ENCODE peak calls at places on chromosomes 7 and 10, in four cellular contexts. F, Q, J and A are unnamed samples.

GRCh38 chr7:87876759-87877234 is 504 bp downstream of the DBF4 start:
- DNase-seq in J (peak), Q (peak), F (peak), A (peak)

GRCh38 chr10:103413540-103413939 is 17.1 kb downstream of the PDCD11 start:
- DNase-seq in F (no peak), J (no peak), Q (no peak), A (no peak)

GRCh38 chr10:54800677-54801480 is at the start of gene PCDH15:
- DNase-seq in Q (no peak), F (peak), J (peak), A (no peak)

GRCh38 chr10:73803680-73804286 is 7.6 kb downstream of the NDST2 start:
- DNase-seq in Q (no peak), F (no peak), J (no peak), A (no peak)

GRCh38 chr7:12839508-12840153 is 152.2 kb downstream of the ARL4A start:
- DNase-seq in F (peak), J (peak), Q (no peak), A (no peak)

GRCh38 chr10:110029448-110029847 is 21.7 kb downstream of the ADD3 start:
- DNase-seq in Q (no peak), F (no peak), J (no peak), A (no peak)

GRCh38 chr10:90947025-90947960 is 26.4 kb upstream of the ANKRD1 start:
- DNase-seq in F (no peak), Q (no peak), J (no peak), A (no peak)

GRCh38 chr10:49613160-49613881 is 516 bp upstream of the CHAT start:
- DNase-seq in F (peak), J (no peak), Q (no peak), A (no peak)

GRCh38 chr10:108779501-108779900 is 1143.8 kb downstream of the XPNPEP1 start:
- DNase-seq in Q (no peak), F (no peak), J (no peak), A (no peak)

GRCh38 chr7:55517936-55518689 is 54.2 kb downstream of the VOPP1 start:
- DNase-seq in F (no peak), Q (no peak), J (no peak), A (no peak)

GRCh38 chr7:332020-332517 is 42.1 kb downstream of the FOXL3 start:
- DNase-seq in Q (no peak), F (no peak), J (no peak), A (no peak)

GRCh38 chr7:130844811-130845580 is 111.0 kb upstream of the KLF14 start:
- DNase-seq in F (no peak), J (no peak), Q (no peak), A (peak)

GRCh38 chr10:110405401-110405800 is 92.3 kb upstream of the DUSP5 start:
- DNase-seq in J (no peak), Q (no peak), F (no peak), A (no peak)

GRCh38 chr10:88974446-88975376 is 15.9 kb upstream of the FAS start:
- DNase-seq in F (no peak), Q (no peak), J (no peak), A (no peak)

GRCh38 chr10:53749439-53749838 is 976.9 kb upstream of the MBL2 start:
- DNase-seq in Q (no peak), F (no peak), J (no peak), A (no peak)

GRCh38 chr10:131722525-131723264 is 178.1 kb upstream of the PPP2R2D start:
- DNase-seq in Q (no peak), F (no peak), J (no peak), A (no peak)

GRCh38 chr10:129580897-129581296 is 113.9 kb downstream of the MGMT start:
- DNase-seq in F (no peak), Q (no peak), J (no peak), A (no peak)

GRCh38 chr10:86961481-86962091 is 3.2 kb downstream of the SNCG start:
- DNase-seq in J (no peak), F (peak), Q (no peak), A (no peak)
- TF ChIP-seq HMGXB4 in J (no peak), F (no peak), Q (no peak), A (no peak)

DNA sequence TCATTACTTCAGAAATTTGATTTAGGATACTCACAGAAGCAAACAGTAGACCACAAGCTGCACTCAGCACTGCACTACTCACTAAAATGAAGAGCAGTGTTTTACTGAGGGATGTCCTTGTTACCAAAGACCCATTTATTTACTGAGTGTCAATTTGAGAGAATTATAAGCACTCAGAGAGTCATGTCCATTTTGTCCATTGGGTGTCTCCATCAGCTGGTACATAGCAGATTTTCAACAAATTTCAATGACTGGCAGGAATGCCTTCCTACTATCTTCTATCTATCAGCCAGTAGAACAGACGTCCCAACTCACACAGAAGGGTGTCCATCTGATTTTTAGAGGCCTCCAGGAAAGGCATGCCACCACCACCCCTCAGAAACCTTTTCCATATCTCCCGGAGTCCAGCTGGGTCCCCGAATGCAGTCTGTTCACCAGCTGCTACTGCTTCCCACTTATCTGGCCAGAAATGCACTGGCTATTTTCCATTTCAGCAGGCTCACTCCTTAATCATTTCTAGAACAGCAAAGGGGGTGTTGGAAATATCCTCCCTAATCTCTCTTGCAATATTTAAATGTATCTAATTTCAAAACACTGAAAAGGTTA is 1164.2 kb upstream of the CELF2 start:
- DNase-seq in Q (no peak), J (no peak), F (no peak), A (no peak)
- TF ChIP-seq HMGXB4 in Q (no peak), J (no peak), F (no peak), A (no peak)

GRCh38 chr7:114700267-114700666 is 221.6 kb upstream of the MDFIC start:
- DNase-seq in J (no peak), F (no peak), Q (no peak), A (no peak)
- TF ChIP-seq HMGXB4 in J (no peak), F (no peak), Q (no peak), A (no peak)

GRCh38 chr10:76050291-76050625 is 618.8 kb downstream of the LRMDA start:
- DNase-seq in Q (no peak), J (no peak), F (no peak), A (no peak)

GRCh38 chr10:76055963-76056362 is 624.5 kb downstream of the LRMDA start:
- DNase-seq in J (no peak), Q (no peak), F (no peak), A (no peak)

GRCh38 chr10:76052798-76053473 is 621.5 kb downstream of the LRMDA start:
- DNase-seq in Q (no peak), J (no peak), F (no peak), A (no peak)

GRCh38 chr10:76051007-76051936 is 619.8 kb downstream of the LRMDA start:
- DNase-seq in J (peak), F (no peak), Q (no peak), A (no peak)

GRCh38 chr10:76055466-76055865 is 624.0 kb downstream of the LRMDA start:
- DNase-seq in J (no peak), Q (no peak), F (no peak), A (no peak)
- TF ChIP-seq HMGXB4 in J (no peak), Q (no peak), F (no peak), A (no peak)

DNA sequence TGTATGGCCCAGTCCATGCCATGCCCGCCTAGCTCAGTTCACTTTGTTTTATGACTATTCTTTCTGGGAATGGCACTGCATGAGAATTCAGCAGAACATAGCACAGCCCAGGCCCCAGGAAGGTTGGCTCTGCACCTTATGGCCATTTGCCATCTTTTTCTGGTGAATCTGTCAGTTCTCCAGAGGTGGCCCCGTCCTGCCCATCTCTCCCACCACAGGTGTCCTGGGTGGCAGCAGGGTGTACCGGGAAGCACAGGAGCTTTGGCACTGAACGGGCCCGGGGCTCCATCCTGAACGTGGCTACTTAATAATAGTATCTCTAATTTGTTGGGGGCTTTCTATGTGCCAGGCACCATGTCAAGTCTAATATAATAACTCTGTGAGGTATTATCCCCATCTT is 24.7 kb downstream of the GOLGA7B start:
- DNase-seq in Q (no peak), J (no peak), F (no peak), A (no peak)
- TF ChIP-seq HMGXB4 in Q (no peak), J (no peak), F (no peak), A (no peak)

GRCh38 chr7:82595176-82595575 is 151.6 kb upstream of the CACNA2D1 start:
- DNase-seq in F (no peak), Q (no peak), J (no peak), A (no peak)
- TF ChIP-seq HMGXB4 in F (no peak), Q (no peak), J (no peak), A (no peak)

DNA sequence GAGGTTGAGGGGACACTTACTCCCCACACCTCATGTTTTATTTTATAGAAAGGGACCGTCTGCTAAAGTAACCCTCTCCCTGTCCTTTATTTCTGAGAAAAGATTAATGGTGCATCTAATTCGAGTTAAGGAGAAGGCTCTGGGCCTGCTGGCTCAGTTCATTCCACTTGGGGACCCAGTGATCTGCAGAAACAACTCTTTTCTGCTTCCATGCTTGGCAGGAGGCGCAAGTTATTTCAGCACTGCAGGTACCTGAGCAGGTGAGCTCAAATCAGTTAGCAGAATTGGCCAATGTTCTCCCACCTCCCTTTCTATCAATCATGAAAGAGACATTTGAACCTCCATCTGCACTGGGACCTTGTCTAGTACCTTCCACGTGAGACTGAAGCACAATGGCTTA is 396.1 kb downstream of the SFMBT2 start:
- DNase-seq in Q (no peak), J (no peak), F (no peak), A (no peak)
- TF ChIP-seq HMGXB4 in Q (no peak), J (no peak), F (no peak), A (no peak)

GRCh38 chr10:33952692-33953360 is 618.4 kb upstream of the NRP1 start:
- DNase-seq in F (no peak), J (no peak), Q (no peak), A (no peak)
- TF ChIP-seq HMGXB4 in F (no peak), J (no peak), Q (no peak), A (no peak)